ENCODE peak calls at places on chromosomes 4 and X, in four cellular contexts. One of them, this sample, is unnamed.

GRCh38 chrX:39669668-39670067 is 428.1 kb downstream of the BCOR start:
- DNase-seq in HepG2: no peak
- DNase-seq in K562: no peak
- DNase-seq in HCT116: no peak
- DNase-seq in this sample: no peak

GRCh38 chr4:24114444-24114843 is 224.6 kb upstream of the PPARGC1A start:
- DNase-seq in HepG2: no peak
- DNase-seq in K562: no peak
- DNase-seq in HCT116: no peak
- DNase-seq in this sample: no peak

GRCh38 chr4:86688026-86688425 is 93.9 kb downstream of the PTPN13 start:
- DNase-seq in HepG2: no peak
- DNase-seq in K562: no peak
- DNase-seq in HCT116: no peak
- DNase-seq in this sample: no peak

GRCh38 chr4:145720656-145721055 is 40.7 kb downstream of the C4orf51 start:
- DNase-seq in HepG2: no peak
- DNase-seq in K562: no peak
- DNase-seq in HCT116: no peak
- DNase-seq in this sample: no peak

GRCh38 chrX:30620980-30621716 is 32.1 kb upstream of the GK start:
- DNase-seq in HepG2: no peak
- DNase-seq in K562: peak; percentile 9
- DNase-seq in HCT116: no peak
- DNase-seq in this sample: no peak

GRCh38 chr4:82005153-82005552 is 368.6 kb downstream of the HNRNPD start:
- DNase-seq in HepG2: no peak
- DNase-seq in K562: no peak
- DNase-seq in HCT116: no peak
- DNase-seq in this sample: no peak

GRCh38 chr4:25884040-25884788 is 21.4 kb upstream of the SEL1L3 start:
- DNase-seq in HepG2: no peak
- DNase-seq in K562: no peak
- DNase-seq in HCT116: no peak
- DNase-seq in this sample: no peak

GRCh38 chrX:150649096-150649870 is 43.9 kb upstream of the MTMR1 start:
- DNase-seq in HepG2: no peak
- DNase-seq in K562: no peak
- DNase-seq in HCT116: no peak
- DNase-seq in this sample: no peak

GRCh38 chr4:30903493-30903892 is 183.3 kb downstream of the PCDH7 start:
- DNase-seq in HepG2: no peak
- DNase-seq in K562: no peak
- DNase-seq in HCT116: no peak
- DNase-seq in this sample: no peak

GRCh38 chr4:78585633-78586032 is 34.1 kb downstream of the ANXA3 start:
- DNase-seq in HepG2: no peak
- DNase-seq in K562: no peak
- DNase-seq in HCT116: no peak
- DNase-seq in this sample: no peak

DNA sequence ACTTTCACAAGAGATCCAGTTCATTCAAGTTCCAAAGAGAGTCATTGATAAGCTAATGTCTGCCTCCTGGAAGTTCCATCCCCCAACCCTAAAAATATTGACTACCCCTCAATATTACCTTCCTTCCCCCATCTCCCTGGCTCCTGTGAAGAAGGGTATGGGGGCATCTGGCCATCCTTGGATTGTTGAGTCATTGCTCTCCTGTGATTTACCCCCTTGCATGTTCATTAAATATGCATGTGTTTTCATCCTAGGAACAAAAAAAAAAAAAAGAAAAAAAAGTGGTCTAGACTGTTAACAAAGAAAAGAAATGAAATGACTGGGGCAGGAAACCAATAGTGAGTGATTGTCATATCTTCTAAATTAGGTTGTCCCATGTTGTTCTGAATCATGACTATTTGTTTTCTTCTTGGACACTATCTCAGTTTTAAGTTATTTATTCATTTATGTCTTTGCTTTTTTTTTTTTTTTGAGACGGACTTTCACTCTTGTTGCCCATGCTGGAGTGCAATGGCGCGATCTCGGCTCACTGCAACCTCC is 51.9 kb upstream of the HUWE1 start:
- DNase-seq in HepG2: no peak
- DNase-seq in K562: no peak
- DNase-seq in HCT116: no peak
- DNase-seq in this sample: no peak
- H3K27me3 ChIP-seq in HepG2: no peaks in the 10 kb centered on the region
- H3K27me3 ChIP-seq in K562: peaks cover 9% of the 10 kb centered on the region
- H3K27me3 ChIP-seq in HCT116: no peaks in the 10 kb centered on the region
- H3K27me3 ChIP-seq in this sample: peaks cover 2% of the 10 kb centered on the region

DNA sequence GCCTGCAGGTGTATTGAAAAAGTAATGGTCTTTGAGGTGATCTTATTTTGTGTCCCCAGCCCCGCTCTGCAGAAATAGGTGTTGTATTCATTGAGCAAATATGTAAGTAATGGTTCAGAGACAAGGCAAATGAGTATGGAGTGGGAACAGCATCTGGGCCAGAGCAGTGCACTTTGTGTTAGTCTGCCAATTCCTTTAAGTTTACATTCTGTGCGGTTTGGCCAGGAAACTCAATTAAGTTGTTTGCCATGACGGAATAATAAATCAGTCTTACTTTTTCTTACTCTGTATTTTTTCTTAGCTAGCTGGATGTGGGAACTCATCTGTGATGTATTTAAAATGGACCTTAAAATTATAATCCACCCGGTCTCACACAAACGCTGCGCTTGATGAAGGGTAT is 12.6 kb downstream of the DCLK2 start:
- DNase-seq in HepG2: no peak
- DNase-seq in K562: no peak
- DNase-seq in HCT116: no peak
- DNase-seq in this sample: no peak
- TF ChIP-seq TCF7L2 in HepG2: no peak
- TF ChIP-seq TCF7L2 in K562: no peak
- TF ChIP-seq TCF7L2 in HCT116: no peak
- TF ChIP-seq TCF7L2 in this sample: no peak

GRCh38 chrX:130893356-130894085 is 9.5 kb downstream of the ENOX2 start:
- DNase-seq in HepG2: no peak
- DNase-seq in K562: no peak
- DNase-seq in HCT116: no peak
- DNase-seq in this sample: no peak
- H3K27me3 ChIP-seq in HepG2: no peaks in the 10 kb centered on the region
- H3K27me3 ChIP-seq in K562: no peaks in the 10 kb centered on the region
- H3K27me3 ChIP-seq in HCT116: no peaks in the 10 kb centered on the region
- H3K27me3 ChIP-seq in this sample: no peaks in the 10 kb centered on the region

GRCh38 chr4:20022471-20022870 is 229.2 kb upstream of the SLIT2 start:
- DNase-seq in HepG2: no peak
- DNase-seq in K562: no peak
- DNase-seq in HCT116: no peak
- DNase-seq in this sample: no peak

GRCh38 chr4:20028694-20029093 is 223.0 kb upstream of the SLIT2 start:
- DNase-seq in HepG2: no peak
- DNase-seq in K562: no peak
- DNase-seq in HCT116: peak; percentile 3
- DNase-seq in this sample: no peak

GRCh38 chr4:20030108-20030507 is 221.6 kb upstream of the SLIT2 start:
- DNase-seq in HepG2: no peak
- DNase-seq in K562: no peak
- DNase-seq in HCT116: no peak
- DNase-seq in this sample: no peak

GRCh38 chr4:20026456-20026855 is 225.2 kb upstream of the SLIT2 start:
- DNase-seq in HepG2: no peak
- DNase-seq in K562: no peak
- DNase-seq in HCT116: no peak
- DNase-seq in this sample: no peak
- TF ChIP-seq TCF7L2 in HepG2: no peak
- TF ChIP-seq TCF7L2 in K562: no peak
- TF ChIP-seq TCF7L2 in HCT116: no peak
- TF ChIP-seq TCF7L2 in this sample: no peak

DNA sequence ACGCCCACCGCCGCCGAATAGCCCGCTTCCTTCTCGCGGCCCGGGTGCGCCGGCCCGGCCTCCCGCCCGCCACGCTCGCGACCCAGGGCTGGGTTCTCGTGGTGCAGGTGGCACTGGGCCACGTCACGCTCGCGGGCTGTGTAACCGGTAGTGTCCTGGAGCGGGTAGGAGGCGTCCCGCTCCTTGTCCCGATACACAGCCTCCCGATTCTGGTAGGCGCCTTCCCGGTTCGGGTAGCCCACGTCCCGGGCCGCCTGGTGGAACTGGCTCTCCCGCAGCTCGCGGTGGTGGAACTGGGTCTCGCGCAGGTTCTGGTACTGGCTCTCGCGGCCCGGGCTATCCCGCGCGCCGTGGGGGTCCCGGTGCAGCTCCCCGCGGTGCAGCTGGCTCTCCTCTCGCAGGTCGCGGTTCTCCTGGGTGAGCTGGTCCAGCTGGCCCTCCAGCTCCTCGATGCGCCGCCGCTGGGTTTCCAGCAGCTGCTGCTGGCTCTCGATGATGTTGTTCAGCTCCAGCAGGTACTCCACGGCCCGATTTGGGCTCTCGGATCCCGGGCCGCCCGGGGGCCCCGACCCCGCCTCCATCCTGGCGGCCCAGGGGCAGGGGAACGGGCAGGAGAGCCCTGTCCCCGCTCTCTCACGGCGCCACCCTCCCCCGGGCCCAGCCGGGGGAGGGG is 39.3 kb upstream of the IQSEC2 start:
- DNase-seq in HepG2: no peak
- DNase-seq in K562: no peak
- DNase-seq in HCT116: no peak
- DNase-seq in this sample: no peak
- H3K27me3 ChIP-seq in HepG2: peaks cover 27% of the 10 kb centered on the region
- H3K27me3 ChIP-seq in K562: peaks cover 46% of the 10 kb centered on the region
- H3K27me3 ChIP-seq in HCT116: peaks cover 5% of the 10 kb centered on the region
- H3K27me3 ChIP-seq in this sample: peaks cover 5% of the 10 kb centered on the region

GRCh38 chr4:337932-338758 is 531 bp downstream of the ZNF141 start:
- DNase-seq in HepG2: no peak
- DNase-seq in K562: no peak
- DNase-seq in HCT116: no peak
- DNase-seq in this sample: no peak
- TF ChIP-seq TCF7L2 in HepG2: no peak
- TF ChIP-seq TCF7L2 in K562: no peak
- TF ChIP-seq TCF7L2 in HCT116: no peak
- TF ChIP-seq TCF7L2 in this sample: no peak

GRCh38 chr4:7394184-7394575 is 40.5 kb downstream of the PSAPL1 start:
- DNase-seq in HepG2: no peak
- DNase-seq in K562: no peak
- DNase-seq in HCT116: no peak
- DNase-seq in this sample: no peak
- H3K27me3 ChIP-seq in HepG2: peaks cover 81% of the 10 kb centered on the region
- H3K27me3 ChIP-seq in K562: peaks cover 70% of the 10 kb centered on the region
- H3K27me3 ChIP-seq in HCT116: peaks cover 41% of the 10 kb centered on the region
- H3K27me3 ChIP-seq in this sample: peaks cover 2% of the 10 kb centered on the region

GRCh38 chr4:53089940-53090729 is 228.0 kb downstream of the RASL11B start:
- DNase-seq in HepG2: no peak
- DNase-seq in K562: no peak
- DNase-seq in HCT116: no peak
- DNase-seq in this sample: no peak
- TF ChIP-seq TCF7L2 in HepG2: no peak
- TF ChIP-seq TCF7L2 in K562: no peak
- TF ChIP-seq TCF7L2 in HCT116: no peak
- TF ChIP-seq TCF7L2 in this sample: no peak

GRCh38 chr4:3718462-3718861 is 47.7 kb upstream of the ADRA2C start:
- DNase-seq in HepG2: no peak
- DNase-seq in K562: no peak
- DNase-seq in HCT116: no peak
- DNase-seq in this sample: no peak
- H3K27me3 ChIP-seq in HepG2: peaks cover 78% of the 10 kb centered on the region
- H3K27me3 ChIP-seq in K562: peaks cover 35% of the 10 kb centered on the region
- H3K27me3 ChIP-seq in HCT116: no peaks in the 10 kb centered on the region
- H3K27me3 ChIP-seq in this sample: no peaks in the 10 kb centered on the region

This sample was measured in Panc1.